ENCODE peak calls at places on chromosomes 12 and 14, in five cellular contexts. One of them, this sample, is unnamed.

GRCh38 chr12:64669270-64669842 is 59.1 kb downstream of the RASSF3 start:
- DNase-seq in ELR: no peak
- DNase-seq in activated T-cell treated with anti-CD3 and anti-CD28 coated beads, Interleukin-2, amount 50 U/mL, for 72 hours: no peak
- DNase-seq in colonic mucosa: peak
- DNase-seq in kidney glomerular epithelial cell: no peak
- DNase-seq in this sample: no peak

GRCh38 chr14:37889087-37889486 is 293.7 kb downstream of the TTC6 start:
- DNase-seq in ELR: no peak
- DNase-seq in activated T-cell treated with anti-CD3 and anti-CD28 coated beads, Interleukin-2, amount 50 U/mL, for 72 hours: no peak
- DNase-seq in colonic mucosa: no peak
- DNase-seq in kidney glomerular epithelial cell: no peak
- DNase-seq in this sample: no peak

GRCh38 chr14:52052289-52052943 is 16.4 kb downstream of the NID2 start:
- DNase-seq in ELR: peak
- DNase-seq in activated T-cell treated with anti-CD3 and anti-CD28 coated beads, Interleukin-2, amount 50 U/mL, for 72 hours: no peak
- DNase-seq in colonic mucosa: no peak
- DNase-seq in kidney glomerular epithelial cell: peak
- DNase-seq in this sample: no peak

GRCh38 chr14:69043007-69043444 is 63.9 kb upstream of the ACTN1 start:
- DNase-seq in ELR: no peak
- DNase-seq in activated T-cell treated with anti-CD3 and anti-CD28 coated beads, Interleukin-2, amount 50 U/mL, for 72 hours: no peak
- DNase-seq in colonic mucosa: no peak
- DNase-seq in kidney glomerular epithelial cell: no peak
- DNase-seq in this sample: no peak

GRCh38 chr14:104262515-104263514 is 124.4 kb downstream of the KIF26A start:
- DNase-seq in ELR: no peak
- DNase-seq in activated T-cell treated with anti-CD3 and anti-CD28 coated beads, Interleukin-2, amount 50 U/mL, for 72 hours: no peak
- DNase-seq in colonic mucosa: peak
- DNase-seq in kidney glomerular epithelial cell: no peak
- DNase-seq in this sample: no peak

GRCh38 chr12:13024151-13024946 is 19.8 kb upstream of the FAM234B start:
- DNase-seq in ELR: peak
- DNase-seq in activated T-cell treated with anti-CD3 and anti-CD28 coated beads, Interleukin-2, amount 50 U/mL, for 72 hours: no peak
- DNase-seq in colonic mucosa: no peak
- DNase-seq in kidney glomerular epithelial cell: no peak
- DNase-seq in this sample: no peak

GRCh38 chr12:5034605-5035004 is 9.1 kb upstream of the KCNA5 start:
- DNase-seq in ELR: no peak
- DNase-seq in activated T-cell treated with anti-CD3 and anti-CD28 coated beads, Interleukin-2, amount 50 U/mL, for 72 hours: peak
- DNase-seq in colonic mucosa: no peak
- DNase-seq in kidney glomerular epithelial cell: no peak
- DNase-seq in this sample: no peak

GRCh38 chr12:117282490-117282889 is 78.9 kb downstream of the NOS1 start:
- DNase-seq in ELR: peak
- DNase-seq in activated T-cell treated with anti-CD3 and anti-CD28 coated beads, Interleukin-2, amount 50 U/mL, for 72 hours: no peak
- DNase-seq in colonic mucosa: no peak
- DNase-seq in kidney glomerular epithelial cell: no peak
- DNase-seq in this sample: no peak

GRCh38 chr12:8077207-8077606 is 4.9 kb upstream of the NECAP1 start:
- DNase-seq in ELR: peak
- DNase-seq in activated T-cell treated with anti-CD3 and anti-CD28 coated beads, Interleukin-2, amount 50 U/mL, for 72 hours: no peak
- DNase-seq in colonic mucosa: no peak
- DNase-seq in kidney glomerular epithelial cell: peak
- DNase-seq in this sample: no peak

GRCh38 chr12:85920324-85920947 is 46.3 kb downstream of the NTS start:
- DNase-seq in ELR: peak
- DNase-seq in activated T-cell treated with anti-CD3 and anti-CD28 coated beads, Interleukin-2, amount 50 U/mL, for 72 hours: no peak
- DNase-seq in colonic mucosa: no peak
- DNase-seq in kidney glomerular epithelial cell: peak
- DNase-seq in this sample: peak

GRCh38 chr14:22483863-22484593 is 105.0 kb downstream of the DAD1 start:
- DNase-seq in ELR: no peak
- DNase-seq in activated T-cell treated with anti-CD3 and anti-CD28 coated beads, Interleukin-2, amount 50 U/mL, for 72 hours: no peak
- DNase-seq in colonic mucosa: no peak
- DNase-seq in kidney glomerular epithelial cell: no peak
- DNase-seq in this sample: no peak

GRCh38 chr12:30753761-30754382 is 879 bp downstream of the CAPRIN2 start:
- DNase-seq in ELR: peak
- DNase-seq in activated T-cell treated with anti-CD3 and anti-CD28 coated beads, Interleukin-2, amount 50 U/mL, for 72 hours: no peak
- DNase-seq in colonic mucosa: no peak
- DNase-seq in kidney glomerular epithelial cell: no peak
- DNase-seq in this sample: no peak

This sample was measured in KG1.